ENCODE peak calls at places on chromosomes 3 and 15, in four cellular contexts. One of them, this sample, is unnamed.

GRCh38 chr3:184688251-184688851 is 23.5 kb downstream of the MAGEF1 start:
- DNase-seq in HepG2: no peak
- DNase-seq in WTC11: no peak
- DNase-seq in K562: no peak
- DNase-seq in this sample: no peak

GRCh38 chr15:99925661-99926461 is 192.6 kb upstream of the LYSMD4 start:
- DNase-seq in HepG2: no peak
- DNase-seq in WTC11: peak
- DNase-seq in K562: peak
- DNase-seq in this sample: peak

GRCh38 chr3:11919390-11919789 is 72.7 kb upstream of the TAMM41 start:
- DNase-seq in HepG2: no peak
- DNase-seq in WTC11: peak
- DNase-seq in K562: no peak
- DNase-seq in this sample: no peak

GRCh38 chr3:153163349-153164008 is 1.5 kb downstream of the RAP2B start:
- DNase-seq in HepG2: no peak
- DNase-seq in WTC11: no peak
- DNase-seq in K562: peak
- DNase-seq in this sample: peak

GRCh38 chr3:183975981-183976662 is 41.6 kb downstream of the ABCC5 start:
- DNase-seq in HepG2: no peak
- DNase-seq in WTC11: no peak
- DNase-seq in K562: peak
- DNase-seq in this sample: no peak

GRCh38 chr3:52333869-52334557 is 17.9 kb downstream of the DNAH1 start:
- DNase-seq in HepG2: peak
- DNase-seq in WTC11: no peak
- DNase-seq in K562: no peak
- DNase-seq in this sample: no peak

GRCh38 chr3:133894334-133895207 is 1.1 kb downstream of the RAB6B start:
- DNase-seq in HepG2: no peak
- DNase-seq in WTC11: peak
- DNase-seq in K562: peak
- DNase-seq in this sample: no peak

GRCh38 chr3:5304789-5305680 is 117.5 kb downstream of the EDEM1 start:
- DNase-seq in HepG2: peak
- DNase-seq in WTC11: peak
- DNase-seq in K562: peak
- DNase-seq in this sample: peak

GRCh38 chr3:9553021-9553948 is at the start of gene LHFPL4:
- DNase-seq in HepG2: no peak
- DNase-seq in WTC11: peak
- DNase-seq in K562: no peak
- DNase-seq in this sample: no peak

GRCh38 chr3:40871411-40871810 is 327.9 kb upstream of the CTNNB1 start:
- DNase-seq in HepG2: peak
- DNase-seq in WTC11: peak
- DNase-seq in K562: no peak
- DNase-seq in this sample: no peak

GRCh38 chr3:50671331-50671730 is 3.4 kb upstream of the DOCK3 start:
- DNase-seq in HepG2: no peak
- DNase-seq in WTC11: no peak
- DNase-seq in K562: no peak
- DNase-seq in this sample: peak

GRCh38 chr3:39065197-39065596 is 13.4 kb downstream of the WDR48 start:
- DNase-seq in HepG2: peak
- DNase-seq in WTC11: peak
- DNase-seq in K562: peak
- DNase-seq in this sample: peak

GRCh38 chr15:90991587-90992285 is 2.6 kb downstream of the PRC1 start:
- DNase-seq in HepG2: no peak
- DNase-seq in WTC11: no peak
- DNase-seq in K562: peak
- DNase-seq in this sample: no peak

GRCh38 chr3:188152660-188153497 is 1.1 kb upstream of the LPP start:
- DNase-seq in HepG2: no peak
- DNase-seq in WTC11: peak
- DNase-seq in K562: no peak
- DNase-seq in this sample: peak

GRCh38 chr3:194851254-194851653 is 165.6 kb downstream of the FAM43A start:
- DNase-seq in HepG2: no peak
- DNase-seq in WTC11: no peak
- DNase-seq in K562: no peak
- DNase-seq in this sample: no peak

GRCh38 chr3:195260286-195260905 is 10.6 kb downstream of the XXYLT1 start:
- DNase-seq in HepG2: no peak
- DNase-seq in WTC11: peak
- DNase-seq in K562: no peak
- DNase-seq in this sample: no peak

GRCh38 chr3:56291953-56292352 is 176.3 kb downstream of the ERC2 start:
- DNase-seq in HepG2: no peak
- DNase-seq in WTC11: no peak
- DNase-seq in K562: no peak
- DNase-seq in this sample: no peak

GRCh38 chr15:56963719-56964118 is 45.3 kb downstream of the TCF12 start:
- DNase-seq in HepG2: peak
- DNase-seq in WTC11: no peak
- DNase-seq in K562: no peak
- DNase-seq in this sample: no peak

GRCh38 chr15:77493324-77493907 is 72.7 kb downstream of the HMG20A start:
- DNase-seq in HepG2: no peak
- DNase-seq in WTC11: no peak
- DNase-seq in K562: peak
- DNase-seq in this sample: no peak

GRCh38 chr3:69212411-69213160 is 90.2 kb upstream of the LMOD3 start:
- DNase-seq in HepG2: peak
- DNase-seq in WTC11: no peak
- DNase-seq in K562: no peak
- DNase-seq in this sample: peak

GRCh38 chr15:85554852-85555521 is 174.6 kb downstream of the AKAP13 start:
- DNase-seq in HepG2: no peak
- DNase-seq in WTC11: no peak
- DNase-seq in K562: no peak
- DNase-seq in this sample: no peak

GRCh38 chr15:63599401-63600000 is 2.3 kb downstream of the FBXL22 start:
- DNase-seq in HepG2: peak
- DNase-seq in WTC11: peak
- DNase-seq in K562: no peak
- DNase-seq in this sample: peak

GRCh38 chr3:64158334-64158733 is 66.9 kb downstream of the PRICKLE2 start:
- DNase-seq in HepG2: no peak
- DNase-seq in WTC11: no peak
- DNase-seq in K562: no peak
- DNase-seq in this sample: no peak

GRCh38 chr3:53156368-53156834 is 4.6 kb upstream of the PRKCD start:
- DNase-seq in HepG2: no peak
- DNase-seq in WTC11: peak
- DNase-seq in K562: no peak
- DNase-seq in this sample: no peak

GRCh38 chr3:122273498-122273897 is 51.5 kb upstream of the CSTA start:
- DNase-seq in HepG2: no peak
- DNase-seq in WTC11: no peak
- DNase-seq in K562: no peak
- DNase-seq in this sample: no peak

GRCh38 chr15:70156781-70157261 is 59.1 kb upstream of the TLE3 start:
- DNase-seq in HepG2: no peak
- DNase-seq in WTC11: no peak
- DNase-seq in K562: no peak
- DNase-seq in this sample: no peak

GRCh38 chr3:177642482-177643163 is 445.3 kb upstream of the TBL1XR1 start:
- DNase-seq in HepG2: no peak
- DNase-seq in WTC11: no peak
- DNase-seq in K562: no peak
- DNase-seq in this sample: no peak

GRCh38 chr3:123586131-123586530 is 1.3 kb upstream of the HACD2 start:
- DNase-seq in HepG2: peak
- DNase-seq in WTC11: peak
- DNase-seq in K562: peak
- DNase-seq in this sample: peak

GRCh38 chr15:98872777-98873176 is 134.8 kb downstream of the PGPEP1L start:
- DNase-seq in HepG2: no peak
- DNase-seq in WTC11: no peak
- DNase-seq in K562: no peak
- DNase-seq in this sample: peak

GRCh38 chr3:55534876-55535275 is 47.8 kb upstream of the WNT5A start:
- DNase-seq in HepG2: no peak
- DNase-seq in WTC11: no peak
- DNase-seq in K562: no peak
- DNase-seq in this sample: no peak

GRCh38 chr3:16841906-16842709 is 42.6 kb upstream of the PLCL2 start:
- DNase-seq in HepG2: no peak
- DNase-seq in WTC11: peak
- DNase-seq in K562: no peak
- DNase-seq in this sample: no peak

GRCh38 chr3:38054166-38054991 is 15.4 kb downstream of the DLEC1 start:
- DNase-seq in HepG2: peak
- DNase-seq in WTC11: no peak
- DNase-seq in K562: no peak
- DNase-seq in this sample: no peak

DNA sequence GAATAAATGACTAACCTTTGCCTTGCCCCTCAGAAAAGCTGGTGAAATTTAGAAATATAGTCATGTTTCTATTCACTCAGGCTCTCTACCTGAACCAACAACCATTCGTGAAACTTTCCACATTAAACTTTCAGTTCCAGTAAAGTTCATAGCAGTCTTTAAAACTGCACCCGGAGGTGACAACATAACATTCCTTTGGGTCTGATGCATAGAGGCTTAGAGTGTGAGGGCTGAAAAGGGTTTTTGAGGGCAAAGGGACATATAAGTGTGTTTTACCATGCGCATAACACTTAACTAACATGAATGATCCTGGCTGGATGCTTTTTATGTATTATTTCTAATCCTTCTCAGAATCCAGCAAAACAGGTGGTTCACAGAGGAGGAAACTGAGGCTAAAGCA is 471.7 kb upstream of the MCTP2 start:
- DNase-seq in HepG2: no peak
- DNase-seq in WTC11: no peak
- DNase-seq in K562: no peak
- DNase-seq in this sample: no peak
- TF ChIP-seq HMGXB4 in HepG2: no peak
- TF ChIP-seq HMGXB4 in WTC11: no peak
- TF ChIP-seq HMGXB4 in K562: no peak
- TF ChIP-seq HMGXB4 in this sample: no peak

GRCh38 chr3:108202834-108203233 is 19.4 kb downstream of the IFT57 start:
- DNase-seq in HepG2: no peak
- DNase-seq in WTC11: peak
- DNase-seq in K562: no peak
- DNase-seq in this sample: no peak
- TF ChIP-seq ESRRA in HepG2: no peak
- TF ChIP-seq ESRRA in WTC11: no peak
- TF ChIP-seq ESRRA in K562: no peak
- TF ChIP-seq ESRRA in this sample: no peak

GRCh38 chr3:172260381-172260780 is 187.9 kb downstream of the GHSR start:
- DNase-seq in HepG2: no peak
- DNase-seq in WTC11: no peak
- DNase-seq in K562: no peak
- DNase-seq in this sample: no peak
- TF ChIP-seq HMGXB4 in HepG2: no peak
- TF ChIP-seq HMGXB4 in WTC11: no peak
- TF ChIP-seq HMGXB4 in K562: no peak
- TF ChIP-seq HMGXB4 in this sample: no peak

DNA sequence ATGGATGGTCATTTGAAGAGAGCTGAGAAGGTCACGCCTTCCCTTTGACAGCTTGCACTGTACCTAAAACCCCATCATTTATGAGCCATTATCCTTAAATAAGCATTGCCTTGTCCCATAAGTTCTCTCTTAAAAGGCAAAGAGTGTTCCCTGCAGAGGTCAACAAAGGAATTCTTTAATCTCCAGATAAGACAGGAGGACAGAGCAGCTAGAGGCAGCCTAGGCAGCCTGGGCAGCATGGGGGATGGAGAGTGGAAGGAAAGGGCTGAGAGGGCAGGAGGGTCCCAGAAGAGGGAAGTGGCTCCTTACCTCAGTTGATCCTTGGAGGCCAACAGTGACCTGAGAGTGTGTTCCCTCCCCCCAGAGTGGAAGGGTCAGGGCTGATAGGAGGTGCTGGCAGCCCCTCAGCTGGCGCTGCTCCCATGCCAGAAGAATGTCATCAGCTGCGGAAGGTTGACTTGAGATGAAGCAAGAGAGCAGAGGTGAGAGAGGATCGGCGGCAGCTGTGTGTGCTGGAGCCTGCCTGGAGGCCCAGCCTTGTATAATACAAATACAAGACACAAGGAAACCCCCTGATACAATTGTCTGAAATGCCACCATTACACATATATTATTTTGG is 12.8 kb downstream of the KBTBD13 start:
- DNase-seq in HepG2: peak
- DNase-seq in WTC11: no peak
- DNase-seq in K562: no peak
- DNase-seq in this sample: no peak
- TF ChIP-seq ESRRA in HepG2: no peak
- TF ChIP-seq ESRRA in WTC11: no peak
- TF ChIP-seq ESRRA in K562: no peak
- TF ChIP-seq ESRRA in this sample: no peak

DNA sequence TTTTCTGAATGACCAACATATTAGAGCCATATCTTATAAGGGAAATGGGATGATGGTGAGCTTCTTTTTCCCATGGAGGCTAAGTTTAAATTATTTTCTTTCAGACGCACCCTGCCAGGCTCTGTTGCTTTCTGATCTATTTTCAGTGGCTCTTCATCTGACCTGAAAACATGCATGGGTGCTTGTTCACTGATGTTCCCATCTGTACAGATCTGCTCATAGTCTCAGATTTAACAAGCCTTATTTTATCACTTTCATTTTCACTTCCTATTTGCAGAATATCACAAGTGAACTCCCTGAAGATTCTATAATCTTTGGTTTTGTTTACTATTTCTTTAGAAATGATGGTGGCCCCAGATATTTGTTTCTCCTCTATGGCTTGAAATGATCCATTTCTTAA is 31.1 kb upstream of the SUCLG2 start:
- DNase-seq in HepG2: no peak
- DNase-seq in WTC11: no peak
- DNase-seq in K562: no peak
- DNase-seq in this sample: no peak
- TF ChIP-seq HMGXB4 in HepG2: no peak
- TF ChIP-seq HMGXB4 in WTC11: no peak
- TF ChIP-seq HMGXB4 in K562: no peak
- TF ChIP-seq HMGXB4 in this sample: no peak

This sample was measured in A549.